ENCODE peak calls at places on chromosome 14, in four cellular contexts. One of them, this sample, is unnamed. For H3K36me3, the result is how much of the 10 kb centered on the place peaks cover.

GRCh38 chr14:67228325-67228984 is 12.8 kb upstream of the PALS1 start:
- DNase-seq in body of pancreas: no peak
- DNase-seq in ovary: no peak
- DNase-seq in kidney: no peak
- DNase-seq in this sample: no peak

GRCh38 chr14:75515631-75515999 is 6.7 kb upstream of the BATF start:
- DNase-seq in kidney: no peak
- DNase-seq in ovary: no peak
- DNase-seq in body of pancreas: no peak
- DNase-seq in this sample: no peak

GRCh38 chr14:63897706-63898105 is 44.9 kb downstream of the SYNE2 start:
- DNase-seq in ovary: no peak
- DNase-seq in body of pancreas: no peak
- DNase-seq in kidney: no peak
- DNase-seq in this sample: no peak

GRCh38 chr14:49306152-49306751 is 279.9 kb downstream of the RPS29 start:
- DNase-seq in ovary: no peak
- DNase-seq in kidney: no peak
- DNase-seq in body of pancreas: no peak
- DNase-seq in this sample: no peak

GRCh38 chr14:70931008-70931407 is 23.7 kb downstream of the PCNX1 start:
- DNase-seq in body of pancreas: no peak
- DNase-seq in kidney: no peak
- DNase-seq in ovary: no peak
- DNase-seq in this sample: no peak

GRCh38 chr14:24379907-24380746 is 12.1 kb downstream of the NFATC4 start:
- DNase-seq in ovary: no peak
- DNase-seq in body of pancreas: no peak
- DNase-seq in kidney: no peak
- DNase-seq in this sample: no peak

GRCh38 chr14:74425525-74426201 is 347 bp downstream of the SYNDIG1L start:
- DNase-seq in ovary: no peak
- DNase-seq in kidney: peak
- DNase-seq in body of pancreas: peak
- DNase-seq in this sample: peak

GRCh38 chr14:76531821-76532318 is 155.9 kb downstream of the ESRRB start:
- DNase-seq in kidney: no peak
- DNase-seq in body of pancreas: no peak
- DNase-seq in ovary: no peak
- DNase-seq in this sample: no peak

GRCh38 chr14:53979747-53980642 is 23.4 kb upstream of the BMP4 start:
- DNase-seq in ovary: peak
- DNase-seq in kidney: no peak
- DNase-seq in body of pancreas: peak
- DNase-seq in this sample: peak

GRCh38 chr14:88987516-88987915 is 163.1 kb downstream of the TTC8 start:
- DNase-seq in kidney: no peak
- DNase-seq in body of pancreas: no peak
- DNase-seq in ovary: no peak
- DNase-seq in this sample: peak

GRCh38 chr14:39491134-39491541 is 58.9 kb upstream of the FBXO33 start:
- DNase-seq in kidney: no peak
- DNase-seq in ovary: no peak
- DNase-seq in body of pancreas: no peak
- DNase-seq in this sample: no peak

GRCh38 chr14:97458302-97459137 is 661.3 kb downstream of the VRK1 start:
- DNase-seq in kidney: peak
- DNase-seq in body of pancreas: peak
- DNase-seq in ovary: no peak
- DNase-seq in this sample: peak

GRCh38 chr14:95695913-95696312 is 9.7 kb downstream of the TCL1B start:
- DNase-seq in body of pancreas: no peak
- DNase-seq in ovary: no peak
- DNase-seq in kidney: no peak
- DNase-seq in this sample: no peak

GRCh38 chr14:22143360-22143759 is 445.7 kb downstream of the DAD1 start:
- DNase-seq in body of pancreas: no peak
- DNase-seq in ovary: no peak
- DNase-seq in kidney: no peak
- DNase-seq in this sample: no peak

GRCh38 chr14:84468153-84468552 is 1061.8 kb upstream of the FLRT2 start:
- DNase-seq in kidney: no peak
- DNase-seq in ovary: no peak
- DNase-seq in body of pancreas: no peak
- DNase-seq in this sample: no peak

GRCh38 chr14:30993071-30993470 is 32.4 kb upstream of the AP4S1 start:
- DNase-seq in ovary: no peak
- DNase-seq in body of pancreas: no peak
- DNase-seq in kidney: no peak
- DNase-seq in this sample: no peak

GRCh38 chr14:64337901-64338615 is 43.9 kb upstream of the ESR2 start:
- DNase-seq in body of pancreas: peak
- DNase-seq in kidney: no peak
- DNase-seq in ovary: peak
- DNase-seq in this sample: peak

GRCh38 chr14:75673345-75673744 is 12.3 kb downstream of the TTLL5 start:
- DNase-seq in body of pancreas: no peak
- DNase-seq in kidney: no peak
- DNase-seq in ovary: no peak
- DNase-seq in this sample: no peak

GRCh38 chr14:85247071-85247470 is 282.9 kb upstream of the FLRT2 start:
- DNase-seq in ovary: no peak
- DNase-seq in kidney: no peak
- DNase-seq in body of pancreas: no peak
- DNase-seq in this sample: no peak

GRCh38 chr14:95227279-95227860 is 70.0 kb upstream of the DICER1 start:
- DNase-seq in kidney: peak
- DNase-seq in body of pancreas: peak
- DNase-seq in ovary: no peak
- DNase-seq in this sample: no peak

GRCh38 chr14:73058923-73059311 is 583 bp downstream of the RBM25 start:
- DNase-seq in kidney: no peak
- DNase-seq in ovary: no peak
- DNase-seq in body of pancreas: peak
- DNase-seq in this sample: no peak

GRCh38 chr14:28875937-28876910 is 109.6 kb downstream of the FOXG1 start:
- DNase-seq in ovary: no peak
- DNase-seq in kidney: no peak
- DNase-seq in body of pancreas: no peak
- DNase-seq in this sample: no peak

GRCh38 chr14:52538648-52539047 is 13.7 kb downstream of the TXNDC16 start:
- DNase-seq in kidney: no peak
- DNase-seq in body of pancreas: no peak
- DNase-seq in ovary: no peak
- DNase-seq in this sample: no peak

GRCh38 chr14:52531481-52531880 is 20.8 kb downstream of the TXNDC16 start:
- DNase-seq in ovary: no peak
- DNase-seq in body of pancreas: no peak
- DNase-seq in kidney: no peak
- DNase-seq in this sample: no peak

GRCh38 chr14:52536269-52536668 is 16.0 kb downstream of the TXNDC16 start:
- DNase-seq in kidney: no peak
- DNase-seq in body of pancreas: no peak
- DNase-seq in ovary: no peak
- DNase-seq in this sample: no peak
- TF ChIP-seq CTCF in kidney: no peak
- TF ChIP-seq CTCF in body of pancreas: no peak
- TF ChIP-seq CTCF in ovary: no peak
- TF ChIP-seq CTCF in this sample: no peak

GRCh38 chr14:50862171-50862570 is 9.7 kb upstream of the ABHD12B start:
- DNase-seq in body of pancreas: no peak
- DNase-seq in kidney: no peak
- DNase-seq in ovary: no peak
- DNase-seq in this sample: no peak

GRCh38 chr14:50856660-50857059 is 15.2 kb upstream of the ABHD12B start:
- DNase-seq in ovary: no peak
- DNase-seq in kidney: no peak
- DNase-seq in body of pancreas: no peak
- DNase-seq in this sample: no peak

GRCh38 chr14:50855558-50855957 is 16.3 kb upstream of the ABHD12B start:
- DNase-seq in ovary: no peak
- DNase-seq in body of pancreas: no peak
- DNase-seq in kidney: no peak
- DNase-seq in this sample: no peak

GRCh38 chr14:50860478-50861086 is 11.3 kb upstream of the ABHD12B start:
- DNase-seq in kidney: peak
- DNase-seq in ovary: peak
- DNase-seq in body of pancreas: peak
- DNase-seq in this sample: peak

DNA sequence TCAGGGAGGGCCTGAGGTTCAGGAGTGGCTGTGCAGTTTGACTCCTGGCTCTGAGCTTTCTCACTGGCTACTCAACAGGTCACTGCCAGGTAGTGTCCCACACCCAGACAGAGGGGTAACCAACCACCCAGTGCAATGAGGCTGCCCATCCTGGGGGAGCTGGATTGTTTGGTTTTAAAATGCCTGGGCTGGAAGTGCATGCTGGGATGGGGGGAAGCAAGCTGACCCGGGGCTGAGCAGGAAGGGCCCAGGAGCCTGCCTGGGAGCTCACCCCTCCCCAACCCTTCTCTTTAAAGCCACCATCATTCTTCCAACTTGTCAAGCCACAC is 12.6 kb upstream of the ABHD12B start:
- DNase-seq in kidney: no peak
- DNase-seq in body of pancreas: no peak
- DNase-seq in ovary: no peak
- DNase-seq in this sample: no peak
- H3K27ac ChIP-seq in kidney: peak
- H3K27ac ChIP-seq in body of pancreas: no peak
- H3K27ac ChIP-seq in ovary: no peak
- H3K27ac ChIP-seq in this sample: peak

DNA sequence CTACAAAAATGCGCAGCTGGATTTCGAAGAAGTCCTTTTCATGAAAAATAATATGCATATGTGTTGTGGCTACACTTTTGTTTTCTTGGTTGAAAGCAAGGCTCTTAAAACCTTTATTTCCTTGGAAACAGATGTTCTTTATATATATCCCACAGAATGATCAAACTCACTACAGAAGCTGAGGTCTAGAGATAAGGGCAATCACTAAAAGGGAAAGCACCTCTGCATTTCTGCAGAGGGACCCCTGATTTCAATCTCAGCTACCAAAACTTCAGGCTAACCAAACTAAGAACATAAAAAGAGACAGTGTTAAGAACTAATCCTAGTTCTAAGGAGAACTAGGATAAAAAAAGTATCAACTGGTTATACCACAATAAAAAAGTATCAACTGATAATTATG is 65.4 kb upstream of the CDKL1 start:
- DNase-seq in body of pancreas: no peak
- DNase-seq in kidney: no peak
- DNase-seq in ovary: no peak
- DNase-seq in this sample: no peak
- H3K36me3 ChIP-seq in body of pancreas: under half
- H3K36me3 ChIP-seq in kidney: under half
- H3K36me3 ChIP-seq in ovary: under half
- H3K36me3 ChIP-seq in this sample: under half

DNA sequence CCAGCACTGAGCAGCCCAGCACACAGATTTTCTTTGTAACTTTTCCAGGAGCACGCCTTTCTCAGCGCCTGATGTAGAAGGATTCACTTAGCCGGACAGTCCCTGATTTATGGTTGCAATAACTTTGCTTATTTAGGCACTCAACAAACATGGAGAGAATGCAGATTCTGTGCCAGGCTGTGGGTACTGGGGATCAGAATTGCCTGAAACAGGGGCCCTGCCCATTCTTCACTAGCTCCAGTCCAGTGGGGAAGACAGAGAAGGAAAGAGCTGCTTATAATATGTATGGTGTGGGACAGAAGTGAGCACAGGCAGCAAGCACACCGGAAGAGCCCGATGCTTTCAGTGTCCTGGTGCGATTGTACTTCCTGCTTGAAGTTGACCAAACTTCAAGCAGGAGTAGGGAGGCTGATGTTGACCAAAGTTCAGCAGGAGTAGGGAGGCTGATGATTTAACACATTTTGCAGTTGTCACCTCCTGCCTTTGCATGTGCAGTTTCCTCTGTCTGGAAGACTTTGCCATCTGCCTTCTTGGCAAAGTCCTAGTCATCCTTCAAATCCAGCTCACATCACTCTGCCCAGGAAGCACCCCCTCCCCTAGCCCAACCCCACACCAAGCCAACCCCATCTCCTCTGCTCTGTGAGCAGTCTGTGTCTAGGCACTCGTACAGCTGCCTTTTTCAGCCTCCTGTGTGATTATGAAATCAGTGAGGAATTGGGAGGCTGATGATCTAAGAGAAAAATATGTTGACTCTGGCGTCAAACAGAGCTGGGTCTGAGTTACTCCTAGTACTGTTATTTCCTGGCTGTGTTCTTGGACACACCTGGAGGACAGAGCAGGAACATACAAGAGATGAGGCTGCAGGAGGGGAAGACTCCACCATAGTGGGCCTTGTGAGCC is 12.0 kb upstream of the PRIMA1 start:
- DNase-seq in kidney: no peak
- DNase-seq in body of pancreas: no peak
- DNase-seq in ovary: no peak
- DNase-seq in this sample: no peak
- TF ChIP-seq CTCF in kidney: no peak
- TF ChIP-seq CTCF in body of pancreas: no peak
- TF ChIP-seq CTCF in ovary: no peak
- TF ChIP-seq CTCF in this sample: no peak

GRCh38 chr14:87407344-87407743 is 585.6 kb downstream of the GALC start:
- DNase-seq in body of pancreas: no peak
- DNase-seq in kidney: no peak
- DNase-seq in ovary: no peak
- DNase-seq in this sample: no peak

GRCh38 chr14:87411370-87411769 is 581.6 kb downstream of the GALC start:
- DNase-seq in kidney: no peak
- DNase-seq in ovary: no peak
- DNase-seq in body of pancreas: no peak
- DNase-seq in this sample: no peak

GRCh38 chr14:87405563-87405962 is 587.4 kb downstream of the GALC start:
- DNase-seq in ovary: no peak
- DNase-seq in kidney: no peak
- DNase-seq in body of pancreas: no peak
- DNase-seq in this sample: no peak

DNA sequence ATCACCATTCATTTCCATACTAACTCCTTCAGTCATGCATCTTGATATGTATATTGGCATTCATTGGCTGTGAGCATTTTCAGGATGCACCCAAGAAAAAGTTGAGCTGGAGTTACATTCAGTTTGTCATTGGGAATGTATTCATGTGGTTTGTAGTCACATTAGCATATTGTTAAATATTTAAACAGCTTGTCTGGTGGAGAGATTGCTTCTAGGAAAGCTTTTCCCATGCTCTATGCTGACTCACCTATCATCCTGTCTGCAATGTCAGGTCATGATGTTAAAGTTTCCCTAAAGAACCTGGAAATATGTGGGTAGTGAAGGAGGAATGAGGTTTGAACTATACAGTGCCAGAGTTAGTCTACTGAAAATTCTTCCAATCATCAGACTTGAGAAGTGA is 583.6 kb downstream of the GALC start:
- DNase-seq in body of pancreas: no peak
- DNase-seq in kidney: no peak
- DNase-seq in ovary: no peak
- DNase-seq in this sample: no peak
- H3K27ac ChIP-seq in body of pancreas: no peak
- H3K27ac ChIP-seq in kidney: no peak
- H3K27ac ChIP-seq in ovary: no peak
- H3K27ac ChIP-seq in this sample: no peak

GRCh38 chr14:100081997-100082625 is 16.9 kb downstream of the EVL start:
- DNase-seq in ovary: no peak
- DNase-seq in kidney: no peak
- DNase-seq in body of pancreas: no peak
- DNase-seq in this sample: no peak
- H3K36me3 ChIP-seq in ovary: under half
- H3K36me3 ChIP-seq in kidney: under half
- H3K36me3 ChIP-seq in body of pancreas: under half
- H3K36me3 ChIP-seq in this sample: under half

This sample was measured in transverse colon.